ENCODE peak calls at places on chromosomes 3 and 15, in four cellular contexts. One of them, this sample, is unnamed.

GRCh38 chr3:72517325-72517724 is 330.9 kb downstream of the SHQ1 start:
- DNase-seq in PC-9: no peak
- DNase-seq in thyroid gland: no peak
- DNase-seq in GM12864: no peak
- DNase-seq in this sample: no peak

GRCh38 chr15:41971089-41971892 is 1.1 kb downstream of the EHD4 start:
- DNase-seq in PC-9: peak
- DNase-seq in thyroid gland: peak
- DNase-seq in GM12864: peak
- DNase-seq in this sample: peak

GRCh38 chr3:126025116-126025729 is 56.2 kb downstream of the ROPN1B start:
- DNase-seq in PC-9: no peak
- DNase-seq in thyroid gland: no peak
- DNase-seq in GM12864: no peak
- DNase-seq in this sample: no peak

GRCh38 chr3:13537926-13538325 is 11.0 kb upstream of the FBLN2 start:
- DNase-seq in PC-9: peak
- DNase-seq in thyroid gland: no peak
- DNase-seq in GM12864: no peak
- DNase-seq in this sample: peak

GRCh38 chr3:112555535-112556170 is 6.1 kb downstream of the ATG3 start:
- DNase-seq in PC-9: no peak
- DNase-seq in thyroid gland: no peak
- DNase-seq in GM12864: no peak
- DNase-seq in this sample: no peak

GRCh38 chr15:26037369-26037768 is 174.2 kb upstream of the ATP10A start:
- DNase-seq in PC-9: no peak
- DNase-seq in thyroid gland: no peak
- DNase-seq in GM12864: no peak
- DNase-seq in this sample: no peak

GRCh38 chr3:77411990-77412389 is 372.1 kb downstream of the ROBO2 start:
- DNase-seq in PC-9: peak
- DNase-seq in thyroid gland: no peak
- DNase-seq in GM12864: no peak
- DNase-seq in this sample: no peak

GRCh38 chr3:153599685-153600084 is 437.7 kb downstream of the RAP2B start:
- DNase-seq in PC-9: peak
- DNase-seq in thyroid gland: peak
- DNase-seq in GM12864: no peak
- DNase-seq in this sample: peak

GRCh38 chr3:165359005-165359404 is 162.8 kb upstream of the SLITRK3 start:
- DNase-seq in PC-9: no peak
- DNase-seq in thyroid gland: no peak
- DNase-seq in GM12864: no peak
- DNase-seq in this sample: no peak

GRCh38 chr15:90539789-90540188 is 10.1 kb downstream of the CRTC3 start:
- DNase-seq in PC-9: no peak
- DNase-seq in thyroid gland: no peak
- DNase-seq in GM12864: no peak
- DNase-seq in this sample: no peak

GRCh38 chr3:140916603-140917002 is 25.0 kb upstream of the SLC25A36 start:
- DNase-seq in PC-9: no peak
- DNase-seq in thyroid gland: no peak
- DNase-seq in GM12864: no peak
- DNase-seq in this sample: no peak

GRCh38 chr3:45984331-45985312 is 11.0 kb downstream of the FYCO1 start:
- DNase-seq in PC-9: no peak
- DNase-seq in thyroid gland: peak
- DNase-seq in GM12864: no peak
- DNase-seq in this sample: no peak

GRCh38 chr15:58070801-58071418 is 5.4 kb upstream of the ALDH1A2 start:
- DNase-seq in PC-9: peak
- DNase-seq in thyroid gland: peak
- DNase-seq in GM12864: peak
- DNase-seq in this sample: peak

GRCh38 chr3:7657214-7658112 is 796.5 kb downstream of the GRM7 start:
- DNase-seq in PC-9: no peak
- DNase-seq in thyroid gland: no peak
- DNase-seq in GM12864: no peak
- DNase-seq in this sample: peak

GRCh38 chr3:72439321-72440183 is 408.7 kb downstream of the SHQ1 start:
- DNase-seq in PC-9: no peak
- DNase-seq in thyroid gland: no peak
- DNase-seq in GM12864: no peak
- DNase-seq in this sample: no peak

GRCh38 chr15:44584162-44584749 is 47.3 kb downstream of the EIF3J start:
- DNase-seq in PC-9: peak
- DNase-seq in thyroid gland: peak
- DNase-seq in GM12864: peak
- DNase-seq in this sample: peak

GRCh38 chr15:69914960-69915359 is 182.8 kb downstream of the TLE3 start:
- DNase-seq in PC-9: no peak
- DNase-seq in thyroid gland: no peak
- DNase-seq in GM12864: no peak
- DNase-seq in this sample: no peak

GRCh38 chr15:78620021-78620838 is 566 bp downstream of the CHRNA3 start:
- DNase-seq in PC-9: no peak
- DNase-seq in thyroid gland: no peak
- DNase-seq in GM12864: no peak
- DNase-seq in this sample: peak

GRCh38 chr3:172562881-172563835 is 39.9 kb upstream of the TNFSF10 start:
- DNase-seq in PC-9: peak
- DNase-seq in thyroid gland: no peak
- DNase-seq in GM12864: no peak
- DNase-seq in this sample: peak

GRCh38 chr3:14805946-14806537 is 12.7 kb upstream of the FGD5 start:
- DNase-seq in PC-9: no peak
- DNase-seq in thyroid gland: no peak
- DNase-seq in GM12864: no peak
- DNase-seq in this sample: no peak

GRCh38 chr3:48952510-48953118 is 34.0 kb downstream of the ARIH2 start:
- DNase-seq in PC-9: peak
- DNase-seq in thyroid gland: peak
- DNase-seq in GM12864: no peak
- DNase-seq in this sample: peak

GRCh38 chr3:56694852-56695563 is 11.9 kb upstream of the TASOR start:
- DNase-seq in PC-9: no peak
- DNase-seq in thyroid gland: no peak
- DNase-seq in GM12864: no peak
- DNase-seq in this sample: no peak

GRCh38 chr3:156639414-156640023 is 34.9 kb upstream of the TIPARP start:
- DNase-seq in PC-9: no peak
- DNase-seq in thyroid gland: no peak
- DNase-seq in GM12864: no peak
- DNase-seq in this sample: no peak

GRCh38 chr15:88638626-88639372 is at the start of gene ISG20:
- DNase-seq in PC-9: peak
- DNase-seq in thyroid gland: peak
- DNase-seq in GM12864: peak
- DNase-seq in this sample: peak
- H3K4me3 ChIP-seq in PC-9: peak
- H3K4me3 ChIP-seq in thyroid gland: peak
- H3K4me3 ChIP-seq in GM12864: peak
- H3K4me3 ChIP-seq in this sample: peak

GRCh38 chr3:39639344-39640236 is 169.8 kb upstream of the MYRIP start:
- DNase-seq in PC-9: peak
- DNase-seq in thyroid gland: no peak
- DNase-seq in GM12864: no peak
- DNase-seq in this sample: peak

GRCh38 chr3:39641210-39641718 is 168.1 kb upstream of the MYRIP start:
- DNase-seq in PC-9: no peak
- DNase-seq in thyroid gland: no peak
- DNase-seq in GM12864: no peak
- DNase-seq in this sample: no peak

GRCh38 chr3:39638286-39638685 is 170.8 kb downstream of the MOBP start:
- DNase-seq in PC-9: no peak
- DNase-seq in thyroid gland: no peak
- DNase-seq in GM12864: no peak
- DNase-seq in this sample: peak

DNA sequence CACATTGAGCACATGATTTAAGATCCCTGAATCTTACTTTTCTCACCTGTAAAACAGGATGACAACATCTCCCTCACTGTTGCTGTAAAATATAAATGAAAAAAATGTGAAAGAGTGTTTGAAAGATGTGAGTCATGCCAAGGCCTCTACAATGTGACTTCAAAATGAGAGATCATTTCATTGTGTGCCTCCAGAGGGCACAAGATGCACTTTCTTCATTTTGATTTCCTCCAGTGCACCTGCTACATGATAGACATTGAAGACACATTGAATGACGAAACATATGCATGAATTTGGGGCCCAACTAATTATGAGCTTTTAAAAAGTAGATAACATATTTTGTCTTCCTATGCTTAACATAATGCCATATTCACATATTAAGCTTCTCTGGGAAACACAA is 170.3 kb downstream of the MOBP start:
- DNase-seq in PC-9: no peak
- DNase-seq in thyroid gland: no peak
- DNase-seq in GM12864: no peak
- DNase-seq in this sample: peak
- TF ChIP-seq CTCF in PC-9: peak
- TF ChIP-seq CTCF in thyroid gland: no peak
- TF ChIP-seq CTCF in GM12864: peak
- TF ChIP-seq CTCF in this sample: peak

GRCh38 chr3:134029734-134030381 is at the start of gene SLCO2A1:
- DNase-seq in PC-9: peak
- DNase-seq in thyroid gland: peak
- DNase-seq in GM12864: no peak
- DNase-seq in this sample: peak
- H3K4me3 ChIP-seq in PC-9: no peak
- H3K4me3 ChIP-seq in thyroid gland: peak
- H3K4me3 ChIP-seq in GM12864: no peak
- H3K4me3 ChIP-seq in this sample: peak

DNA sequence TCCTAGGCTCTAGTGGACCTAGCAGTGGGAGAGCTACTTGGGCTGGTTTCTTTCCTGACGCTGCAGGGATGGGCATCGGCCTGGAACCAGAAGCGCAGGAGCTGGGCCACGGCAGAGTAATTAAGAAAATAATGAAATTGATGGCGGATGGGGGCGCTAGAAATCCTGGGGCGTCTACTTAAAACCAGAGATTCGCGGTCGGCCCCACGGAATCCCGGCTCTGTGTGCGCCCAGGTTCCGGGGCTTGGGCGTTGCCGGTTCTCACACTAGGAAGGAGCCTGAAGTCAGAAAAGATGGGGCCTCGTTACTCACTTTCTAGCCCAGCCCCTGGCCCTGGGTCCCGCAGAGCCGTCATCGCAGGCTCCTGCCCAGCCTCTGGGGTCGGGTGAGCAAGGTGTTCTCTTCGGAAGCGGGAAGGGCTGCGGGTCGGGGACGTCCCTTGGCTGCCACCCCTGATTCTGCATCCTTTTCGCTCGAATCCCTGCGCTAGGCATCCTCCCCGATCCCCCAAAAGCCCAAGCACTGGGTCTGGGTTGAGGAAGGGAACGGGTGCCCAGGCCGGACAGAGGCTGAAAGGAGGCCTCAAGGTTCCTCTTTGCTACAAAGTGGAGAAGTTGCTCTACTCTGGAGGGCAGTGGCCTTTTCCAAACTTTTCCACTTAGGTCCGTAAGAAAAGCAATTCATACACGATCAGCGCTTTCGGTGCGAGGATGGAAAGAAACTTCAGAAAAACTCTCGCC is 6.1 kb downstream of the SOX14 start:
- DNase-seq in PC-9: no peak
- DNase-seq in thyroid gland: no peak
- DNase-seq in GM12864: no peak
- DNase-seq in this sample: no peak
- TF ChIP-seq CTCF in PC-9: no peak
- TF ChIP-seq CTCF in thyroid gland: no peak
- TF ChIP-seq CTCF in GM12864: no peak
- TF ChIP-seq CTCF in this sample: no peak

GRCh38 chr15:65067645-65068416 is at the start of gene RASL12:
- DNase-seq in PC-9: no peak
- DNase-seq in thyroid gland: no peak
- DNase-seq in GM12864: no peak
- DNase-seq in this sample: no peak
- H3K4me3 ChIP-seq in PC-9: no peak
- H3K4me3 ChIP-seq in thyroid gland: peak
- H3K4me3 ChIP-seq in GM12864: no peak
- H3K4me3 ChIP-seq in this sample: peak

DNA sequence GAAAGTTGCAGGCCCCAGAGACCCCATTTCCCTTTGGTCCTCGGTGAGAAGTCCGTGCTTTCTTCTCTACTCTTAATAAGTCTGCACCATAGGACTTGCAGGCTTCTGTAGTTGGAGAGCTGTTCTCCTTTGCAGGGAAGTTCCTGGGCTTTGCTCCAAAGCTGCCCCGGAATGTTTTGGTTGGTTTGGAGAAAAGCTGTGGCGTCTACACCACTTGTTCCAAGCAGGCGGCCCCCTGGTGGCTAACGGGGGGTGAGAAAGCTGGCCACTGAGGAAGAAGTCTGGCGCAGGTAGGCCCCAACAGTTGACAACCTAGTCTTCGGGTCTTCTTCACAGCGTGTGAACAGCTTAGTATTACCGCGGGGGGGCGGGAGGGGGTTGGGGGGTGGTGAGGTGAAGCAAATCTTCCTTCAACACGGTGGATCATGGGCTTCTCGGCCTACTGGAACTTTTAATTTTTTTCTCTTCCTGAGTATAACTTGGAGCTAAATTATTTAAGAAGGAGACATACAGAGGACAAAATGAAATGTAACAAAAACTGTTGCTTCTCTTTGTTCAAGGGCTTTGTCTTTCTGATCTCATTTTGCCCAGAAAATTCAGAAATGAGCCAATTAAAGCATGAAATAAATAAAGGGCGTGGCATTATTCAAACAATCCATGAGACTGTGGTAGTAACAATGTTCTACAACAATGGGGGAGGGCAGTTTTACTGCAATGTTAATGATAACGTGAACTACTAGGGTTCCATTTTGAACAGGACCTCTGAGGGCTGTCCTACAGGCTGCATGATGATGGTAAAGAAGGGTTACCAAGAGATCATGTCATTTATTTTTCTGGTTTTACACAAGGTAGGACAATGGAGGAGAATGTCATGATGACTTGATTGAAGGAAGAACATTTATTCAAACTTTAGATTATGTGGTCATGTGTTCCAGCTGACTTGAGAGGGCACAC is 2.2 kb upstream of the THRB start:
- DNase-seq in PC-9: peak
- DNase-seq in thyroid gland: peak
- DNase-seq in GM12864: no peak
- DNase-seq in this sample: peak
- TF ChIP-seq CTCF in PC-9: no peak
- TF ChIP-seq CTCF in thyroid gland: peak
- TF ChIP-seq CTCF in GM12864: peak
- TF ChIP-seq CTCF in this sample: peak

GRCh38 chr15:84953726-84954125 is 27.9 kb upstream of the PDE8A start:
- DNase-seq in PC-9: no peak
- DNase-seq in thyroid gland: no peak
- DNase-seq in GM12864: no peak
- DNase-seq in this sample: no peak

GRCh38 chr15:84950570-84951111 is 31.0 kb upstream of the PDE8A start:
- DNase-seq in PC-9: no peak
- DNase-seq in thyroid gland: no peak
- DNase-seq in GM12864: no peak
- DNase-seq in this sample: no peak

GRCh38 chr15:84953136-84953535 is 28.5 kb upstream of the PDE8A start:
- DNase-seq in PC-9: no peak
- DNase-seq in thyroid gland: no peak
- DNase-seq in GM12864: no peak
- DNase-seq in this sample: peak

GRCh38 chr15:84956199-84956598 is 25.5 kb upstream of the PDE8A start:
- DNase-seq in PC-9: no peak
- DNase-seq in thyroid gland: no peak
- DNase-seq in GM12864: no peak
- DNase-seq in this sample: no peak

GRCh38 chr15:84955089-84955848 is 26.4 kb upstream of the PDE8A start:
- DNase-seq in PC-9: peak
- DNase-seq in thyroid gland: peak
- DNase-seq in GM12864: no peak
- DNase-seq in this sample: peak
- H3K4me3 ChIP-seq in PC-9: no peak
- H3K4me3 ChIP-seq in thyroid gland: peak
- H3K4me3 ChIP-seq in GM12864: no peak
- H3K4me3 ChIP-seq in this sample: peak